ENCODE peak calls at places on chromosomes 3 and 15, in ten cellular contexts. I is T-helper 9 cell; A is anterior cingulate cortex; R is pancreas; H is KG1; M is smooth muscle cell of the brain vasculature; F is stimulated activated CD4-positive, alpha-beta T cell treated with anti-CD3 and anti-CD28 coated beads, Interleukin-1b, Interleukin-23, amount 100 ng/mL, for 48 hours; X is NCI-H524; U is M059J; Y is DMS153. T is an unnamed sample.

GRCh38 chr3:10552631-10552943 is 47.2 kb upstream of the ATP2B2 start:
- DNase-seq in U (peak; percentile 15), I (no peak), A (no peak), F (no peak), H (no peak), M (no peak), Y (no peak), X (no peak), R (no peak), T (peak; percentile 6)

GRCh38 chr15:32898991-32899613 is 181.3 kb downstream of the GREM1 start:
- DNase-seq in M (no peak), X (no peak), H (no peak), A (no peak), F (no peak), Y (peak; percentile 4), I (no peak), U (no peak), R (no peak), T (peak; percentile 86)

GRCh38 chr15:71484080-71484479 is 326.3 kb upstream of the NR2E3 start:
- DNase-seq in I (no peak), U (no peak), M (no peak), F (no peak), X (no peak), R (no peak), A (no peak), H (no peak), Y (no peak), T (no peak)

GRCh38 chr3:157204431-157204830 is 44.5 kb upstream of the CCNL1 start:
- DNase-seq in U (peak; percentile 57), F (no peak), R (no peak), H (no peak), M (peak; percentile 7), A (no peak), Y (no peak), I (no peak), X (no peak), T (no peak)

GRCh38 chr15:80455668-80456442 is 51.7 kb downstream of the ARNT2 start:
- DNase-seq in M (peak; percentile 79), I (peak; percentile 30), A (peak; percentile 25), F (peak; percentile 54), H (peak; percentile 8), R (peak; percentile 42), U (peak; percentile 88), X (peak; percentile 13), Y (peak; percentile 5), T (peak; percentile 60)

GRCh38 chr15:58182460-58183163 is 44.4 kb downstream of the AQP9 start:
- DNase-seq in I (peak; percentile 3), R (peak; percentile 6), X (peak; percentile 44), Y (no peak), A (peak; percentile 32), F (no peak), M (no peak), H (no peak), U (peak; percentile 40), T (peak; percentile 78)

GRCh38 chr3:14950274-14950673 is 2.9 kb downstream of the NR2C2 start:
- DNase-seq in U (no peak), X (no peak), Y (no peak), M (no peak), H (no peak), F (no peak), A (no peak), R (no peak), I (no peak), T (no peak)

GRCh38 chr3:149813367-149814281 is 609 bp downstream of the RNF13 start:
- DNase-seq in R (no peak), H (no peak), F (no peak), X (peak; percentile 48), M (peak; percentile 12), A (peak; percentile 16), I (peak; percentile 5), Y (no peak), U (peak; percentile 67), T (peak; percentile 58)

GRCh38 chr3:179322481-179323196 is at the start of gene ZNF639:
- DNase-seq in M (peak; percentile 54), F (peak; percentile 82), A (peak; percentile 76), R (peak; percentile 78), Y (peak; percentile 55), I (peak; percentile 85), U (peak; percentile 83), H (peak; percentile 73), X (peak; percentile 94), T (peak; percentile 88)

T was measured in H9.